ENCODE peak calls at places on chromosomes 13 and 19, in five cellular contexts. One of them, this sample, is unnamed.

GRCh38 chr13:112244061-112244460 is 132.1 kb upstream of the SPACA7 start:
- DNase-seq in glutamatergic neuron: no peak
- DNase-seq in kidney epithelial cell: no peak
- DNase-seq in tibial artery: no peak
- DNase-seq in MCF 10A: no peak
- DNase-seq in this sample: no peak

GRCh38 chr13:59901191-59901590 is 262.5 kb downstream of the DIAPH3 start:
- DNase-seq in glutamatergic neuron: no peak
- DNase-seq in kidney epithelial cell: no peak
- DNase-seq in tibial artery: no peak
- DNase-seq in MCF 10A: no peak
- DNase-seq in this sample: no peak

GRCh38 chr13:78689011-78689410 is 30.1 kb upstream of the OBI1 start:
- DNase-seq in glutamatergic neuron: no peak
- DNase-seq in kidney epithelial cell: no peak
- DNase-seq in tibial artery: no peak
- DNase-seq in MCF 10A: no peak
- DNase-seq in this sample: no peak

GRCh38 chr19:44857837-44858236 is 11.7 kb downstream of the NECTIN2 start:
- DNase-seq in glutamatergic neuron: peak
- DNase-seq in kidney epithelial cell: no peak
- DNase-seq in tibial artery: no peak
- DNase-seq in MCF 10A: no peak
- DNase-seq in this sample: no peak

GRCh38 chr19:51461723-51462161 is 3.5 kb upstream of the SIGLEC8 start:
- DNase-seq in glutamatergic neuron: no peak
- DNase-seq in kidney epithelial cell: no peak
- DNase-seq in tibial artery: no peak
- DNase-seq in MCF 10A: no peak
- DNase-seq in this sample: no peak

GRCh38 chr13:64266024-64266423 is 2850.4 kb upstream of the PCDH20 start:
- DNase-seq in glutamatergic neuron: no peak
- DNase-seq in kidney epithelial cell: no peak
- DNase-seq in tibial artery: no peak
- DNase-seq in MCF 10A: no peak
- DNase-seq in this sample: no peak

GRCh38 chr13:85405316-85405897 is 393.8 kb downstream of the SLITRK6 start:
- DNase-seq in glutamatergic neuron: no peak
- DNase-seq in kidney epithelial cell: no peak
- DNase-seq in tibial artery: no peak
- DNase-seq in MCF 10A: no peak
- DNase-seq in this sample: no peak

GRCh38 chr19:29569038-29569911 is 36.8 kb upstream of the POP4 start:
- DNase-seq in glutamatergic neuron: no peak
- DNase-seq in kidney epithelial cell: no peak
- DNase-seq in tibial artery: peak
- DNase-seq in MCF 10A: no peak
- DNase-seq in this sample: no peak

GRCh38 chr19:41597600-41598041 is 21.7 kb downstream of the CEACAM21 start:
- DNase-seq in glutamatergic neuron: peak
- DNase-seq in kidney epithelial cell: peak
- DNase-seq in tibial artery: peak
- DNase-seq in MCF 10A: peak
- DNase-seq in this sample: peak

GRCh38 chr13:113596321-113597200 is 12.0 kb downstream of the TFDP1 start:
- DNase-seq in glutamatergic neuron: no peak
- DNase-seq in kidney epithelial cell: no peak
- DNase-seq in tibial artery: peak
- DNase-seq in MCF 10A: no peak
- DNase-seq in this sample: no peak

GRCh38 chr19:38034153-38034835 is 127.3 kb downstream of the SIPA1L3 start:
- DNase-seq in glutamatergic neuron: no peak
- DNase-seq in kidney epithelial cell: no peak
- DNase-seq in tibial artery: no peak
- DNase-seq in MCF 10A: no peak
- DNase-seq in this sample: no peak

GRCh38 chr13:35512271-35512920 is 35.9 kb upstream of the MAB21L1 start:
- DNase-seq in glutamatergic neuron: no peak
- DNase-seq in kidney epithelial cell: peak
- DNase-seq in tibial artery: no peak
- DNase-seq in MCF 10A: peak
- DNase-seq in this sample: no peak

GRCh38 chr19:47172666-47173455 is 42.2 kb downstream of the SAE1 start:
- DNase-seq in glutamatergic neuron: no peak
- DNase-seq in kidney epithelial cell: no peak
- DNase-seq in tibial artery: no peak
- DNase-seq in MCF 10A: no peak
- DNase-seq in this sample: no peak

GRCh38 chr13:25886438-25887214 is 165.2 kb downstream of the SHISA2 start:
- DNase-seq in glutamatergic neuron: no peak
- DNase-seq in kidney epithelial cell: peak
- DNase-seq in tibial artery: no peak
- DNase-seq in MCF 10A: peak
- DNase-seq in this sample: no peak

GRCh38 chr13:20702945-20703784 is at the start of gene IL17D:
- DNase-seq in glutamatergic neuron: peak
- DNase-seq in kidney epithelial cell: no peak
- DNase-seq in tibial artery: peak
- DNase-seq in MCF 10A: no peak
- DNase-seq in this sample: peak

GRCh38 chr19:15248106-15248505 is 15.9 kb upstream of the EPHX3 start:
- DNase-seq in glutamatergic neuron: no peak
- DNase-seq in kidney epithelial cell: no peak
- DNase-seq in tibial artery: peak
- DNase-seq in MCF 10A: no peak
- DNase-seq in this sample: no peak

GRCh38 chr19:33248104-33248503 is 22.5 kb upstream of the SLC7A10 start:
- DNase-seq in glutamatergic neuron: no peak
- DNase-seq in kidney epithelial cell: no peak
- DNase-seq in tibial artery: no peak
- DNase-seq in MCF 10A: no peak
- DNase-seq in this sample: no peak

GRCh38 chr13:76992548-76993001 is 694 bp downstream of the CLN5 start:
- DNase-seq in glutamatergic neuron: peak
- DNase-seq in kidney epithelial cell: no peak
- DNase-seq in tibial artery: no peak
- DNase-seq in MCF 10A: peak
- DNase-seq in this sample: no peak

GRCh38 chr19:55086730-55087541 is 11.3 kb downstream of the EPS8L1 start:
- DNase-seq in glutamatergic neuron: peak
- DNase-seq in kidney epithelial cell: peak
- DNase-seq in tibial artery: peak
- DNase-seq in MCF 10A: no peak
- DNase-seq in this sample: peak

GRCh38 chr19:40578442-40578908 is 1.8 kb downstream of the SHKBP1 start:
- DNase-seq in glutamatergic neuron: no peak
- DNase-seq in kidney epithelial cell: no peak
- DNase-seq in tibial artery: no peak
- DNase-seq in MCF 10A: no peak
- DNase-seq in this sample: no peak

GRCh38 chr13:36420437-36420891 is 11.8 kb upstream of the CCNA1 start:
- DNase-seq in glutamatergic neuron: peak
- DNase-seq in kidney epithelial cell: no peak
- DNase-seq in tibial artery: peak
- DNase-seq in MCF 10A: peak
- DNase-seq in this sample: peak

GRCh38 chr19:49453013-49453756 is at the start of gene ALDH16A1:
- DNase-seq in glutamatergic neuron: peak
- DNase-seq in kidney epithelial cell: peak
- DNase-seq in tibial artery: peak
- DNase-seq in MCF 10A: peak
- DNase-seq in this sample: peak

GRCh38 chr19:49448432-49448786 is 3.2 kb downstream of the PIH1D1 start:
- DNase-seq in glutamatergic neuron: no peak
- DNase-seq in kidney epithelial cell: no peak
- DNase-seq in tibial artery: no peak
- DNase-seq in MCF 10A: no peak
- DNase-seq in this sample: no peak

GRCh38 chr19:49450405-49450804 is 1.2 kb downstream of the PIH1D1 start:
- DNase-seq in glutamatergic neuron: no peak
- DNase-seq in kidney epithelial cell: no peak
- DNase-seq in tibial artery: no peak
- DNase-seq in MCF 10A: no peak
- DNase-seq in this sample: no peak

GRCh38 chr19:49453757-49454248 is 778 bp downstream of the ALDH16A1 start:
- DNase-seq in glutamatergic neuron: no peak
- DNase-seq in kidney epithelial cell: no peak
- DNase-seq in tibial artery: no peak
- DNase-seq in MCF 10A: no peak
- DNase-seq in this sample: no peak

GRCh38 chr19:49451430-49452181 is at the start of gene PIH1D1:
- DNase-seq in glutamatergic neuron: peak
- DNase-seq in kidney epithelial cell: peak
- DNase-seq in tibial artery: peak
- DNase-seq in MCF 10A: peak
- DNase-seq in this sample: peak
- TF ChIP-seq CTCF in glutamatergic neuron: no peak
- TF ChIP-seq CTCF in kidney epithelial cell: peak
- TF ChIP-seq CTCF in tibial artery: peak
- TF ChIP-seq CTCF in MCF 10A: no peak
- TF ChIP-seq CTCF in this sample: peak

DNA sequence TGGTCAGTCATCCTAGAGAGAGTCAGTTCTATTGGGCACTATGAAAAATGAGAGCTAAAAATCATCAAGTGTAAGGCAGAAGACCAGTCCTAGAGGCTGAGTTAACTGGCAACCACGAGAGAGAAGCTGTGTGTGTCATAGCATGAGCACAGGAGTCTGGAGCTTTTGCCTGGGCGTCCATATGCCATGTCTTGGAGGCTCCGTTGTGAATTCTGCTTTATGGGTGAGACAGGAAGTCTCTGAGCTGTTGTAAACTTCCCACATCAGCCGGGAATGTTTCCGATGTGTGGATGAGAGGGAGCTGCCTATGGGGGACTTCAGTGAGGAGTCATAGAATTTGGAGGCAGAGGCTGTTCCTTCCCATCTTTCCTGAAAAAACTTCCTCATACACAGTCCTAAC is 120.0 kb downstream of the ITGBL1 start:
- DNase-seq in glutamatergic neuron: no peak
- DNase-seq in kidney epithelial cell: no peak
- DNase-seq in tibial artery: no peak
- DNase-seq in MCF 10A: no peak
- DNase-seq in this sample: no peak
- TF ChIP-seq CTCF in glutamatergic neuron: no peak
- TF ChIP-seq CTCF in kidney epithelial cell: no peak
- TF ChIP-seq CTCF in tibial artery: no peak
- TF ChIP-seq CTCF in MCF 10A: no peak
- TF ChIP-seq CTCF in this sample: no peak

GRCh38 chr13:45464141-45464686 is 525 bp upstream of the COG3 start:
- DNase-seq in glutamatergic neuron: no peak
- DNase-seq in kidney epithelial cell: no peak
- DNase-seq in tibial artery: no peak
- DNase-seq in MCF 10A: no peak
- DNase-seq in this sample: no peak
- TF ChIP-seq CTCF in glutamatergic neuron: peak
- TF ChIP-seq CTCF in kidney epithelial cell: peak
- TF ChIP-seq CTCF in tibial artery: no peak
- TF ChIP-seq CTCF in MCF 10A: no peak
- TF ChIP-seq CTCF in this sample: peak

GRCh38 chr19:2254052-2254872 is 2.0 kb downstream of the JSRP1 start:
- DNase-seq in glutamatergic neuron: peak
- DNase-seq in kidney epithelial cell: no peak
- DNase-seq in tibial artery: no peak
- DNase-seq in MCF 10A: no peak
- DNase-seq in this sample: peak
- TF ChIP-seq CTCF in glutamatergic neuron: peak
- TF ChIP-seq CTCF in kidney epithelial cell: peak
- TF ChIP-seq CTCF in tibial artery: no peak
- TF ChIP-seq CTCF in MCF 10A: no peak
- TF ChIP-seq CTCF in this sample: peak

GRCh38 chr19:2527171-2527570 is 51.2 kb downstream of the GADD45B start:
- DNase-seq in glutamatergic neuron: no peak
- DNase-seq in kidney epithelial cell: no peak
- DNase-seq in tibial artery: no peak
- DNase-seq in MCF 10A: no peak
- DNase-seq in this sample: no peak
- TF ChIP-seq CTCF in glutamatergic neuron: no peak
- TF ChIP-seq CTCF in kidney epithelial cell: no peak
- TF ChIP-seq CTCF in tibial artery: no peak
- TF ChIP-seq CTCF in MCF 10A: no peak
- TF ChIP-seq CTCF in this sample: no peak

GRCh38 chr13:94431569-94431968 is 47.9 kb downstream of the DCT start:
- DNase-seq in glutamatergic neuron: no peak
- DNase-seq in kidney epithelial cell: no peak
- DNase-seq in tibial artery: no peak
- DNase-seq in MCF 10A: no peak
- DNase-seq in this sample: no peak
- TF ChIP-seq CTCF in glutamatergic neuron: no peak
- TF ChIP-seq CTCF in kidney epithelial cell: no peak
- TF ChIP-seq CTCF in tibial artery: no peak
- TF ChIP-seq CTCF in MCF 10A: no peak
- TF ChIP-seq CTCF in this sample: peak

DNA sequence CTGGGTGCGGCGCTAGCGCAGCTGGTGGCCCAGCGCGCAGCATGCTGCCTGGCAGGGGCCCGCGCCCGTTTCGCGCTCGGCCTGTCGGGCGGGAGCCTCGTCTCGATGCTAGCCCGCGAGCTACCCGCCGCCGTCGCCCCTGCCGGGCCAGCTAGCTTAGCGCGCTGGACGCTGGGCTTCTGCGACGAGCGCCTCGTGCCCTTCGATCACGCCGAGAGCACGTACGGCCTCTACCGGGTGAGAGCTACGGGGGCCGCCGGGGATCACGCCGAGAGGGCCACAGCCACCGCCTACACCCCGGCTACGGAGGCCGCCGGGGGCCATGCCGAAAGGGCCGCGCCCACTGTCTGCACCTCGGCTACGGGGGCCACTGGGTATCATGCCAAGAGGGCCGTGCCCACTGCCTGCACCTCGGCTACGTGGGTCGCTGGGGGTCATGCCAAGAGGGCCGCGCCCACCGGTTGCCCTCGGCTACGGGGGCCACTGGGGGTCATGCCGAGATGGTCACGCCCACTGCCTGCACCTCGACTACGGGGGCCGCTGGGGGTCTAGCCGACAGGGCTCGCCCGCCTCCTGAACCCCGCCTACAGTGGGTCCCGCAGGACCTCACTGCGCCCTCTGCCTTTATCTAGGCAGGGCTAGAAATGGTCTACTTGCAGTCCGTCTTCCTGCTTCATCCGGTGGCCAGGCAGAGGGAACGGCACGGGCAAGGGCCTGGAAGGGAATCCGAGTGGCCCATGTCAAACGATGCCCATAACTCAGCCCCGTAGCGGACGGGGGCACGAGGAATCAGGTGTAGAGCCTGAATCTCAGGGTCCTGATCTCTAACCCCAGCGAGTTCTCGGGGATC is 500 bp downstream of the PGLS start:
- DNase-seq in glutamatergic neuron: peak
- DNase-seq in kidney epithelial cell: peak
- DNase-seq in tibial artery: peak
- DNase-seq in MCF 10A: peak
- DNase-seq in this sample: peak
- TF ChIP-seq CTCF in glutamatergic neuron: no peak
- TF ChIP-seq CTCF in kidney epithelial cell: peak
- TF ChIP-seq CTCF in tibial artery: no peak
- TF ChIP-seq CTCF in MCF 10A: no peak
- TF ChIP-seq CTCF in this sample: no peak